ENCODE peak calls at places on chromosome 18, in five cellular contexts. F is colonic mucosa, I is IMR-90, Y is cardiac muscle cell, O is transverse colon. Q is an unnamed sample. For H3K4me1, the result is how much of the 10 kb centered on the place peaks cover.

GRCh38 chr18:6626457-6626856 is 103.1 kb upstream of the ARHGAP28 start:
- DNase-seq in F (no peak), I (no peak), Y (no peak), O (no peak), Q (no peak)

GRCh38 chr18:57691363-57691762 is 69.7 kb upstream of the NARS1 start:
- DNase-seq in F (no peak), I (no peak), Y (no peak), O (no peak), Q (no peak)

GRCh38 chr18:60232541-60232940 is 140.0 kb downstream of the MC4R start:
- DNase-seq in F (no peak), I (peak), Y (no peak), O (no peak), Q (no peak)

GRCh38 chr18:5543854-5544389 is at the start of gene EPB41L3:
- DNase-seq in F (peak), I (peak), Y (peak), O (peak), Q (peak)

GRCh38 chr18:73918816-73919215 is 228.8 kb downstream of the FBXO15 start:
- DNase-seq in F (no peak), I (no peak), Y (no peak), O (no peak), Q (no peak)

GRCh38 chr18:46659484-46659883 is 2.5 kb upstream of the LOXHD1 start:
- DNase-seq in F (no peak), I (no peak), Y (no peak), O (no peak), Q (no peak)

GRCh38 chr18:68962623-68963022 is 164.7 kb downstream of the CCDC102B start:
- DNase-seq in F (no peak), I (no peak), Y (no peak), O (no peak), Q (no peak)

GRCh38 chr18:47877892-47878291 is 52.6 kb downstream of the SMAD2 start:
- DNase-seq in F (no peak), I (peak), Y (no peak), O (no peak), Q (no peak)

GRCh38 chr18:57982372-57983021 is 61.5 kb upstream of the NEDD4L start:
- DNase-seq in F (no peak), I (no peak), Y (no peak), O (no peak), Q (no peak)

GRCh38 chr18:11407900-11408299 is 201.5 kb upstream of the SLC35G4 start:
- DNase-seq in F (no peak), I (peak), Y (no peak), O (no peak), Q (no peak)

GRCh38 chr18:48538531-48539405 is at the start of gene CTIF:
- DNase-seq in F (peak), I (peak), Y (peak), O (peak), Q (peak)

GRCh38 chr18:76850112-76850511 is 27.8 kb downstream of the ZNF236 start:
- DNase-seq in F (no peak), I (no peak), Y (no peak), O (no peak), Q (no peak)

GRCh38 chr18:52822160-52822559 is 482.2 kb downstream of the DCC start:
- DNase-seq in F (no peak), I (no peak), Y (no peak), O (no peak), Q (no peak)

GRCh38 chr18:24319757-24320156 is 77.9 kb downstream of the OSBPL1A start:
- DNase-seq in F (peak), I (no peak), Y (no peak), O (peak), Q (peak)

GRCh38 chr18:56021136-56021813 is 433.3 kb upstream of the TCF4 start:
- DNase-seq in F (no peak), I (peak), Y (no peak), O (no peak), Q (no peak)

GRCh38 chr18:39487932-39488331 is 1922.3 kb upstream of the CELF4 start:
- DNase-seq in F (no peak), I (no peak), Y (no peak), O (no peak), Q (no peak)

GRCh38 chr18:48227206-48227605 is 182.0 kb downstream of the ZBTB7C start:
- DNase-seq in F (no peak), I (no peak), Y (no peak), O (no peak), Q (no peak)

GRCh38 chr18:58618822-58619553 is 9.9 kb downstream of the ALPK2 start:
- DNase-seq in F (no peak), I (peak), Y (no peak), O (no peak), Q (no peak)

GRCh38 chr18:4282954-4283353 is 172.2 kb downstream of the DLGAP1 start:
- DNase-seq in F (no peak), I (no peak), Y (no peak), O (no peak), Q (no peak)

GRCh38 chr18:24488824-24489493 is 28.5 kb downstream of the HRH4 start:
- DNase-seq in F (no peak), I (peak), Y (peak), O (no peak), Q (no peak)

GRCh38 chr18:52747869-52748268 is 407.9 kb downstream of the DCC start:
- DNase-seq in F (no peak), I (no peak), Y (no peak), O (no peak), Q (no peak)

GRCh38 chr18:35474884-35475283 is 22.9 kb downstream of the INO80C start:
- DNase-seq in F (no peak), I (no peak), Y (no peak), O (no peak), Q (no peak)

GRCh38 chr18:8264861-8265411 is 344.3 kb upstream of the RAB12 start:
- DNase-seq in F (no peak), I (peak), Y (peak), O (no peak), Q (no peak)

GRCh38 chr18:75317723-75318122 is 107.1 kb downstream of the TSHZ1 start:
- DNase-seq in F (no peak), I (no peak), Y (no peak), O (no peak), Q (no peak)

GRCh38 chr18:74963820-74964446 is 245.0 kb downstream of the PTGR3 start:
- DNase-seq in F (peak), I (peak), Y (peak), O (peak), Q (no peak)

GRCh38 chr18:44198296-44199284 is 482.1 kb upstream of the SETBP1 start:
- DNase-seq in F (peak), I (no peak), Y (no peak), O (peak), Q (peak)

GRCh38 chr18:45589559-45590041 is 25.7 kb upstream of the SLC14A2 start:
- DNase-seq in F (no peak), I (peak), Y (no peak), O (no peak), Q (no peak)

GRCh38 chr18:34709631-34710429 is at the start of gene DTNA:
- DNase-seq in F (no peak), I (peak), Y (peak), O (no peak), Q (no peak)

GRCh38 chr18:37419272-37419671 is 146.3 kb downstream of the CELF4 start:
- DNase-seq in F (no peak), I (peak), Y (no peak), O (no peak), Q (no peak)

GRCh38 chr18:8756571-8756970 is 51.2 kb downstream of the MTCL1 start:
- DNase-seq in F (no peak), I (no peak), Y (no peak), O (no peak), Q (no peak)

DNA sequence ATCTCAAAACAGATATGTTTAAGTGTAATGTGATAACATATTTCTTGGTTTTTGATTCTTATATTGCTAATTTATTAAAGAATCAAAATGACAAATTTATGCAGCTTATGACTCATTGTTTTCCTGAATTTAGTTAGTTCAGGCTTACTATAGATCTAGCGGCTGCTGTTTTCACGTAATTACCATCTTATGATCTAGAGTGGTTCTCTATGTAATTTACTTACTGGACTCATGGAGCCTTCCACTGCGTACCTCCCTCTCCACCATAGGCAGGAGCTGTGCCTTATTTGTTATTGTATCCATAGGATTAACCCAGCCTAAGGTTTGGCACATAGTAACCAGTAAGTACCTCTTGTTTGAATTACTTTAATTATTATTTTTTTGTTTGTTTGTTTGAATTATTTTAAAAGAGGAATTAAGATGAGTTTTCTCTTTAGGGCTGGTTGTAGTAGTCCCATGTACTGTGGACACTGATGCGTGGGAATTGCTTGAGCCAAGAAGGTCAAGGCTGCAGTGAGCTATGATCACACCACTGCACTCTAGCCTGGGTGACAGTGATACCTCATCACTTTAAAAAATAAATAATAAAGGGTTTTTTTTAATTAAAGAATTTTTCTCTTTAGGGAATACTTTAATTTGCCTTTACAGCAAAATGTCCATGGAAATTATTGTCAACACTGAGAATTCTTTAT is 165.5 kb downstream of the PHLPP1 start:
- DNase-seq in F (no peak), I (no peak), Y (no peak), O (no peak), Q (no peak)
- H3K4me1 ChIP-seq in F (under half), I (under half), Y (under half), O (under half), Q (under half)

GRCh38 chr18:3248062-3248669 is 565 bp downstream of the MYL12A start:
- DNase-seq in F (no peak), I (peak), Y (peak), O (peak), Q (no peak)
- TF ChIP-seq CTCF in F (no peak), I (no peak), Y (no peak), O (no peak), Q (no peak)

DNA sequence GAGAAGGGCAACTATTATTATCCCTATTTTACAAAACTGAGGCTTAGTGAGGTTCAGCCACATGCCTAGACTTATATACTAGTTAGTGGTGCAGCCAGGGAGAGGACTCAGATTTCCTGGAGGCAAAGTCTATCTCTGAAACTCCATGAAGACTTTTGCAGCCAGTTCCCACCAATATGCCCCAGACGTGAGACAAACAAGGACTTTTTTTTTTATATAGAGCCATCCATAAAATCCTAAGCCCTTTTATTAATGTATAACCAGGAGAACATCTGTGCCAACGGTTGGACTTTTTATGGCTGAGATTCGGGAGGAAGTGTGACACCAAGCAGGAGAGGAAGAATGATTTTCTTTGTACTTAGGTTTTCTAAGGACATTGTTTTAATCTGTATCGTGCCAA is 29.9 kb downstream of the LIPG start:
- DNase-seq in F (peak), I (no peak), Y (no peak), O (peak), Q (no peak)
- H3K4me1 ChIP-seq in F (under half), I (under half), Y (under half), O (under half), Q (under half)

GRCh38 chr18:1422634-1423033 is 518.0 kb downstream of the ADCYAP1 start:
- DNase-seq in F (no peak), I (no peak), Y (no peak), O (no peak), Q (no peak)

GRCh38 chr18:1421502-1421901 is 516.8 kb downstream of the ADCYAP1 start:
- DNase-seq in F (no peak), I (no peak), Y (no peak), O (no peak), Q (no peak)
- TF ChIP-seq CTCF in F (no peak), I (no peak), Y (no peak), O (no peak), Q (no peak)

GRCh38 chr18:9941660-9942059 is 27.8 kb downstream of the VAPA start:
- DNase-seq in F (no peak), I (no peak), Y (no peak), O (no peak), Q (no peak)

GRCh38 chr18:9941108-9941507 is 27.3 kb downstream of the VAPA start:
- DNase-seq in F (no peak), I (no peak), Y (no peak), O (no peak), Q (no peak)

GRCh38 chr18:9946831-9947230 is 33.0 kb downstream of the VAPA start:
- DNase-seq in F (no peak), I (peak), Y (no peak), O (no peak), Q (no peak)

GRCh38 chr18:9944805-9945204 is 31.0 kb downstream of the VAPA start:
- DNase-seq in F (no peak), I (no peak), Y (no peak), O (no peak), Q (no peak)

DNA sequence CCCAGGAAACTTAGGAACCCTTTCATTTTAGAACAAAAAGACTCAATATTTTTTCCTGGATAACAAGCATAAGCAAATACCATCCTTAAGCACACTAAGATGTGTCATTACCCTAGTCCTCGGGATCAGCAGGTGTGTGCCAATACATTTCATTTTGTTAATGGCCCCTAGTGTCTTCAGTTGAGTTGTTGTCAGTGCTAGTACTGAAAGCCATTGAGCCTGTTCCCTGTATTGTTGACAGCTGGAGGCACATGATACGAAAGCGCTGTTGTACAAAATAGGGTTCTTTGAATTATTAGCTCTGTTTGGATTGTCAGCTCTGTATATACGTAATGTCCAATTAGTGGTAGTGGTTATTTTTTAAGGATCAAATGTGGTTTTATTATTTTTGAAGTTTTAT is 29.5 kb downstream of the VAPA start:
- DNase-seq in F (no peak), I (no peak), Y (no peak), O (no peak), Q (no peak)
- H3K4me1 ChIP-seq in F (under half), I (under half), Y (under half), O (under half), Q (under half)

GRCh38 chr18:13580351-13580750 is 146.0 kb downstream of the FAM210A start:
- DNase-seq in F (no peak), I (no peak), Y (no peak), O (no peak), Q (no peak)
- TF ChIP-seq CTCF in F (no peak), I (no peak), Y (no peak), O (no peak), Q (no peak)

Q was measured in Peyer's patch.